ENCODE peak calls at places on chromosomes 7 and 10, in seven cellular contexts. P, F, K, N, Y, A and H are unnamed samples.

GRCh38 chr10:114413398-114413797 is 9.1 kb upstream of the AFAP1L2 start:
- DNase-seq in P (peak), F (no peak), K (no peak), N (no peak), Y (peak), A (no peak), H (no peak)

GRCh38 chr7:151392002-151392401 is 17.8 kb downstream of the WDR86 start:
- DNase-seq in P (no peak), F (no peak), K (no peak), N (no peak), Y (no peak), A (no peak), H (no peak)

GRCh38 chr10:43943119-43943824 is 294.6 kb upstream of the ZNF32 start:
- DNase-seq in P (no peak), F (peak), K (no peak), N (no peak), Y (no peak), A (no peak), H (no peak)

GRCh38 chr7:43298617-43299016 is 186.2 kb downstream of the HECW1 start:
- DNase-seq in P (no peak), F (no peak), K (no peak), N (no peak), Y (peak), A (no peak), H (no peak)

GRCh38 chr10:63628526-63629362 is 107.5 kb downstream of the REEP3 start:
- DNase-seq in P (peak), F (peak), K (no peak), N (peak), Y (peak), A (no peak), H (no peak)

GRCh38 chr10:21273400-21273968 is 252.0 kb downstream of the SKIDA1 start:
- DNase-seq in P (no peak), F (no peak), K (no peak), N (no peak), Y (no peak), A (no peak), H (no peak)

GRCh38 chr7:117229350-117229749 is 93.5 kb downstream of the WNT2 start:
- DNase-seq in P (no peak), F (no peak), K (peak), N (no peak), Y (no peak), A (no peak), H (peak)

GRCh38 chr10:121860810-121861209 is 67.0 kb downstream of the ATE1 start:
- DNase-seq in P (no peak), F (no peak), K (no peak), N (no peak), Y (no peak), A (no peak), H (no peak)

GRCh38 chr10:117413928-117414618 is 38.8 kb upstream of the PDZD8 start:
- DNase-seq in P (no peak), F (no peak), K (no peak), N (no peak), Y (no peak), A (no peak), H (peak)

GRCh38 chr10:129863231-129863663 is 100.8 kb downstream of the EBF3 start:
- DNase-seq in P (no peak), F (peak), K (no peak), N (no peak), Y (no peak), A (no peak), H (no peak)

GRCh38 chr7:40826419-40827216 is 691.8 kb downstream of the SUGCT start:
- DNase-seq in P (no peak), F (peak), K (peak), N (no peak), Y (no peak), A (peak), H (no peak)

DNA sequence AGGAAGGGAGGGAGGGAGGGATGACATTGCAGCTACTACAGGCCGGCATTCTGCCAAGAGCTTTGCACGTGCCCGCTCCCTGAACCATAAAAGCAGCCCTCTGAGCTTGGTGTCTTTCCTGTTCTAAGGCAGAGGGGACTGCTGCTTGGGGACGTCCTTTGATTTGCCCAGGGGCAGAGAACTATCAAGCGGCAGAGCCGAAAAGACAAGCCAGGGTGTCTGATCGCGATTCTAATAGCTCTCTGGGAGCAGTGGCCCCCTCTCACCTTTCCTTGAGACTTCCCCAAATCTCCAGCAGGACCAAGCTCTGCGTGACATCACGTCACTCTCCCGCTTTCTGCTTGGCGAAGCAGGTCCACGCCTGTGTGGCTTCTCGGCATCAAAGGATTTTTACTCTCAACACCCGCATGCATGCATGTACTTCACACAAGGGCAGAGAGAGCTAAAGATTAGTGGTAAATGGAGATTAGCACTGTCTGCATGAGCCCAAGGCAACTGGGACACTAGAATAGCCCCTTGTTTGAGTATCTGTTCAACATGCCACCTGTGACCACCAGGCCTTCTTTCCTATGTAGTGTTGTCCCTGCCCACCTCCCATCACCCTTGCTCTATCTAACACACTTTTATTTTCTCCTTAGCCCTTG is 167.7 kb upstream of the AUTS2 start:
- DNase-seq in P (no peak), F (peak), K (no peak), N (peak), Y (no peak), A (no peak), H (no peak)
- H3K4me3 ChIP-seq in P (no peak), F (no peak), K (no peak), N (no peak), Y (no peak), A (no peak), H (no peak)

GRCh38 chr10:132570265-132570664 is 32.7 kb downstream of the INPP5A start:
- DNase-seq in P (no peak), F (peak), K (no peak), N (no peak), Y (no peak), A (no peak), H (no peak)
- H3K4me3 ChIP-seq in P (no peak), F (no peak), K (no peak), N (no peak), Y (no peak), A (no peak), H (no peak)

DNA sequence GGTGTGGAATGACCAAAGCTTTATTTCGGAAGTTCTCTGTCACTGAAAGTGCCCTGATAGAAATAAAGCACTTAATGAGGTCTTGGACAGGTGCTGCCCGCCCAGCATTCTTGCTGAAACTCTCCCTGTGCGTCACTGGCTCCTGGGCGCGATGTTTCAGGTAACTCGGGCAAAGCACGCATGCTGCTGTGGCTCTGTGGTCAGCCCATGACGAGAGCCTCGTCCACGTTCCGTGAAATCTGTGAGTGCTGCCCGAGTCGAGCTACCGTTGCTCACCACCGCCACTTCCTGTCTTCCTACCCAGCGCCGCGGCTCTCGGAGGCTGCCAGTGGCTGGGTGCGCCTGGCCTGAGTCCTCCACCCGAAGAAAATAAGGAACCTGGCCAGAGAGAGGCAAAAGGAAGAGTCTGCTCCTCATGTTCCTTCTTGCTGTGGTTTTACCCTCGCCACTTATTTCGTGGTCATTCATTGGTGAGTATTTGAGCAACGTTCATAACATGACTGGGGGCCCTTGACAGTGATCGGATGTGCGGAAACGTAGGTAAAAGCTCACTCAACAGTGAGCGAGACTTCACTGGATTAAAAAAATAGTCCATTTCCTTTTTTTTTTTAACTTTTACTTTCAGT is 95.5 kb downstream of the MAP3K8 start:
- DNase-seq in P (no peak), F (no peak), K (no peak), N (peak), Y (peak), A (no peak), H (no peak)
- H3K4me3 ChIP-seq in P (no peak), F (no peak), K (no peak), N (no peak), Y (no peak), A (no peak), H (no peak)

GRCh38 chr10:28940158-28940888 is 263.0 kb downstream of the BAMBI start:
- DNase-seq in P (no peak), F (no peak), K (no peak), N (no peak), Y (no peak), A (no peak), H (no peak)
- H3K4me3 ChIP-seq in P (peak), F (peak), K (no peak), N (no peak), Y (peak), A (no peak), H (no peak)

GRCh38 chr10:46525177-46525823 is 31.2 kb downstream of the GPRIN2 start:
- DNase-seq in P (peak), F (peak), K (peak), N (no peak), Y (no peak), A (peak), H (peak)
- H3K4me3 ChIP-seq in P (no peak), F (no peak), K (no peak), N (no peak), Y (no peak), A (no peak), H (no peak)